ENCODE peak calls at places on chromosomes 5 and 9, in seven cellular contexts. One of them, this sample, is unnamed.

GRCh38 chr5:124444147-124444775 is 302.2 kb downstream of the ZNF608 start:
- DNase-seq in GM23248: no peak
- DNase-seq in choroid plexus epithelial cell: no peak
- DNase-seq in left lung: no peak
- DNase-seq in HFF-Myc: no peak
- DNase-seq in OCI-LY7: peak
- DNase-seq in neural progenitor cell: no peak
- DNase-seq in this sample: no peak

GRCh38 chr9:20307662-20308061 is 314.6 kb downstream of the MLLT3 start:
- DNase-seq in GM23248: no peak
- DNase-seq in choroid plexus epithelial cell: peak
- DNase-seq in left lung: no peak
- DNase-seq in HFF-Myc: no peak
- DNase-seq in OCI-LY7: no peak
- DNase-seq in neural progenitor cell: peak
- DNase-seq in this sample: no peak

GRCh38 chr5:81301221-81302015 is at the start of gene ZCCHC9:
- DNase-seq in GM23248: peak
- DNase-seq in choroid plexus epithelial cell: peak
- DNase-seq in left lung: peak
- DNase-seq in HFF-Myc: peak
- DNase-seq in OCI-LY7: peak
- DNase-seq in neural progenitor cell: peak
- DNase-seq in this sample: peak

GRCh38 chr5:135353952-135354721 is 44.9 kb downstream of the MACROH2A1 start:
- DNase-seq in GM23248: peak
- DNase-seq in choroid plexus epithelial cell: peak
- DNase-seq in left lung: no peak
- DNase-seq in HFF-Myc: no peak
- DNase-seq in OCI-LY7: no peak
- DNase-seq in neural progenitor cell: no peak
- DNase-seq in this sample: no peak

GRCh38 chr9:32707326-32707725 is 71.9 kb upstream of the TAF1L start:
- DNase-seq in GM23248: peak
- DNase-seq in choroid plexus epithelial cell: no peak
- DNase-seq in left lung: no peak
- DNase-seq in HFF-Myc: no peak
- DNase-seq in OCI-LY7: no peak
- DNase-seq in neural progenitor cell: no peak
- DNase-seq in this sample: no peak

GRCh38 chr9:131875828-131876485 is 136.1 kb upstream of the RAPGEF1 start:
- DNase-seq in GM23248: peak
- DNase-seq in choroid plexus epithelial cell: no peak
- DNase-seq in left lung: no peak
- DNase-seq in HFF-Myc: peak
- DNase-seq in OCI-LY7: no peak
- DNase-seq in neural progenitor cell: no peak
- DNase-seq in this sample: peak

GRCh38 chr9:112403802-112404201 is 23.9 kb downstream of the HSDL2 start:
- DNase-seq in GM23248: no peak
- DNase-seq in choroid plexus epithelial cell: no peak
- DNase-seq in left lung: no peak
- DNase-seq in HFF-Myc: no peak
- DNase-seq in OCI-LY7: no peak
- DNase-seq in neural progenitor cell: no peak
- DNase-seq in this sample: no peak

GRCh38 chr5:68282001-68282400 is 66.4 kb downstream of the PIK3R1 start:
- DNase-seq in GM23248: no peak
- DNase-seq in choroid plexus epithelial cell: no peak
- DNase-seq in left lung: no peak
- DNase-seq in HFF-Myc: no peak
- DNase-seq in OCI-LY7: no peak
- DNase-seq in neural progenitor cell: no peak
- DNase-seq in this sample: no peak

GRCh38 chr5:91478096-91478495 is 95.0 kb upstream of the ARRDC3 start:
- DNase-seq in GM23248: no peak
- DNase-seq in choroid plexus epithelial cell: no peak
- DNase-seq in left lung: no peak
- DNase-seq in HFF-Myc: no peak
- DNase-seq in OCI-LY7: no peak
- DNase-seq in neural progenitor cell: no peak
- DNase-seq in this sample: no peak

GRCh38 chr5:9456435-9457042 is 89.3 kb downstream of the SEMA5A start:
- DNase-seq in GM23248: peak
- DNase-seq in choroid plexus epithelial cell: peak
- DNase-seq in left lung: no peak
- DNase-seq in HFF-Myc: peak
- DNase-seq in OCI-LY7: no peak
- DNase-seq in neural progenitor cell: peak
- DNase-seq in this sample: no peak

GRCh38 chr5:55234171-55234700 is 828 bp upstream of the CCNO start:
- DNase-seq in GM23248: peak
- DNase-seq in choroid plexus epithelial cell: peak
- DNase-seq in left lung: no peak
- DNase-seq in HFF-Myc: no peak
- DNase-seq in OCI-LY7: no peak
- DNase-seq in neural progenitor cell: peak
- DNase-seq in this sample: no peak

GRCh38 chr5:59158165-59158564 is 575.3 kb downstream of the RAB3C start:
- DNase-seq in GM23248: peak
- DNase-seq in choroid plexus epithelial cell: no peak
- DNase-seq in left lung: no peak
- DNase-seq in HFF-Myc: no peak
- DNase-seq in OCI-LY7: no peak
- DNase-seq in neural progenitor cell: no peak
- DNase-seq in this sample: no peak

GRCh38 chr9:116155700-116156045 is 2.1 kb downstream of the PAPPA start:
- DNase-seq in GM23248: peak
- DNase-seq in choroid plexus epithelial cell: no peak
- DNase-seq in left lung: no peak
- DNase-seq in HFF-Myc: no peak
- DNase-seq in OCI-LY7: no peak
- DNase-seq in neural progenitor cell: peak
- DNase-seq in this sample: no peak

GRCh38 chr9:111821006-111821528 is 26.3 kb upstream of the SHOC1 start:
- DNase-seq in GM23248: no peak
- DNase-seq in choroid plexus epithelial cell: no peak
- DNase-seq in left lung: no peak
- DNase-seq in HFF-Myc: no peak
- DNase-seq in OCI-LY7: no peak
- DNase-seq in neural progenitor cell: no peak
- DNase-seq in this sample: no peak

GRCh38 chr9:131943397-131943796 is 136.3 kb downstream of the MED27 start:
- DNase-seq in GM23248: no peak
- DNase-seq in choroid plexus epithelial cell: no peak
- DNase-seq in left lung: no peak
- DNase-seq in HFF-Myc: no peak
- DNase-seq in OCI-LY7: no peak
- DNase-seq in neural progenitor cell: no peak
- DNase-seq in this sample: no peak

GRCh38 chr9:78296208-78296892 is 575 bp upstream of the PSAT1 start:
- DNase-seq in GM23248: peak
- DNase-seq in choroid plexus epithelial cell: peak
- DNase-seq in left lung: peak
- DNase-seq in HFF-Myc: no peak
- DNase-seq in OCI-LY7: peak
- DNase-seq in neural progenitor cell: peak
- DNase-seq in this sample: no peak

GRCh38 chr5:169185626-169186025 is 115.3 kb downstream of the SLIT3 start:
- DNase-seq in GM23248: peak
- DNase-seq in choroid plexus epithelial cell: no peak
- DNase-seq in left lung: no peak
- DNase-seq in HFF-Myc: no peak
- DNase-seq in OCI-LY7: no peak
- DNase-seq in neural progenitor cell: no peak
- DNase-seq in this sample: no peak
- H3K4me3 ChIP-seq in GM23248: no peak
- H3K4me3 ChIP-seq in choroid plexus epithelial cell: no peak
- H3K4me3 ChIP-seq in left lung: no peak
- H3K4me3 ChIP-seq in HFF-Myc: no peak
- H3K4me3 ChIP-seq in OCI-LY7: no peak
- H3K4me3 ChIP-seq in neural progenitor cell: no peak
- H3K4me3 ChIP-seq in this sample: no peak

GRCh38 chr9:128703616-128704355 is 1.5 kb downstream of the PKN3 start:
- DNase-seq in GM23248: no peak
- DNase-seq in choroid plexus epithelial cell: no peak
- DNase-seq in left lung: no peak
- DNase-seq in HFF-Myc: no peak
- DNase-seq in OCI-LY7: no peak
- DNase-seq in neural progenitor cell: no peak
- DNase-seq in this sample: no peak

GRCh38 chr9:128702949-128703615 is 779 bp downstream of the PKN3 start:
- DNase-seq in GM23248: peak
- DNase-seq in choroid plexus epithelial cell: no peak
- DNase-seq in left lung: peak
- DNase-seq in HFF-Myc: no peak
- DNase-seq in OCI-LY7: no peak
- DNase-seq in neural progenitor cell: peak
- DNase-seq in this sample: no peak

GRCh38 chr9:128705051-128705965 is 3.0 kb downstream of the PKN3 start:
- DNase-seq in GM23248: no peak
- DNase-seq in choroid plexus epithelial cell: no peak
- DNase-seq in left lung: peak
- DNase-seq in HFF-Myc: no peak
- DNase-seq in OCI-LY7: no peak
- DNase-seq in neural progenitor cell: no peak
- DNase-seq in this sample: no peak

GRCh38 chr9:128706045-128706444 is 3.7 kb downstream of the PKN3 start:
- DNase-seq in GM23248: no peak
- DNase-seq in choroid plexus epithelial cell: no peak
- DNase-seq in left lung: no peak
- DNase-seq in HFF-Myc: no peak
- DNase-seq in OCI-LY7: no peak
- DNase-seq in neural progenitor cell: no peak
- DNase-seq in this sample: no peak

DNA sequence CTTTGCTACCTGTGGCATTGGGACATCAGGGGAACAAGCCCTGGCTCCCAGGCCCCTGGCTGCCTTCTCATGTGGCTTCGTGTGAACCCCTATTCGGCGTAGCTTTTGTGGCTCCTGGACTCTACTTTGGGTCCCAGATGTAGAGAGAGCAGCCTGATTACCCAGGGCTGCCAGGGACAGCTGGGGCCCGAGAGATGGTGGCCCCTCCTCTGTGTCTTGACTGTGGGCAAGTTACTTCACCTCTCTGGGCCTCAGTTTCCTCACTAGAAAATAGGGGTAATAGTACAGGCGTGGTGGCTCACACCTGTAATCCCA is 2.0 kb downstream of the PKN3 start:
- DNase-seq in GM23248: no peak
- DNase-seq in choroid plexus epithelial cell: no peak
- DNase-seq in left lung: peak
- DNase-seq in HFF-Myc: no peak
- DNase-seq in OCI-LY7: no peak
- DNase-seq in neural progenitor cell: no peak
- DNase-seq in this sample: no peak
- H3K4me3 ChIP-seq in GM23248: no peak
- H3K4me3 ChIP-seq in choroid plexus epithelial cell: no peak
- H3K4me3 ChIP-seq in left lung: no peak
- H3K4me3 ChIP-seq in HFF-Myc: no peak
- H3K4me3 ChIP-seq in OCI-LY7: no peak
- H3K4me3 ChIP-seq in neural progenitor cell: no peak
- H3K4me3 ChIP-seq in this sample: no peak

GRCh38 chr5:143399616-143400540 is 3.6 kb downstream of the NR3C1 start:
- DNase-seq in GM23248: peak
- DNase-seq in choroid plexus epithelial cell: no peak
- DNase-seq in left lung: no peak
- DNase-seq in HFF-Myc: no peak
- DNase-seq in OCI-LY7: peak
- DNase-seq in neural progenitor cell: no peak
- DNase-seq in this sample: no peak

GRCh38 chr5:143401846-143402463 is 1.5 kb downstream of the NR3C1 start:
- DNase-seq in GM23248: peak
- DNase-seq in choroid plexus epithelial cell: no peak
- DNase-seq in left lung: no peak
- DNase-seq in HFF-Myc: no peak
- DNase-seq in OCI-LY7: no peak
- DNase-seq in neural progenitor cell: no peak
- DNase-seq in this sample: no peak

GRCh38 chr5:143401253-143401845 is 2.1 kb downstream of the NR3C1 start:
- DNase-seq in GM23248: peak
- DNase-seq in choroid plexus epithelial cell: no peak
- DNase-seq in left lung: no peak
- DNase-seq in HFF-Myc: no peak
- DNase-seq in OCI-LY7: no peak
- DNase-seq in neural progenitor cell: peak
- DNase-seq in this sample: no peak

GRCh38 chr5:143402464-143403356 is 776 bp downstream of the NR3C1 start:
- DNase-seq in GM23248: peak
- DNase-seq in choroid plexus epithelial cell: peak
- DNase-seq in left lung: peak
- DNase-seq in HFF-Myc: no peak
- DNase-seq in OCI-LY7: peak
- DNase-seq in neural progenitor cell: peak
- DNase-seq in this sample: peak

DNA sequence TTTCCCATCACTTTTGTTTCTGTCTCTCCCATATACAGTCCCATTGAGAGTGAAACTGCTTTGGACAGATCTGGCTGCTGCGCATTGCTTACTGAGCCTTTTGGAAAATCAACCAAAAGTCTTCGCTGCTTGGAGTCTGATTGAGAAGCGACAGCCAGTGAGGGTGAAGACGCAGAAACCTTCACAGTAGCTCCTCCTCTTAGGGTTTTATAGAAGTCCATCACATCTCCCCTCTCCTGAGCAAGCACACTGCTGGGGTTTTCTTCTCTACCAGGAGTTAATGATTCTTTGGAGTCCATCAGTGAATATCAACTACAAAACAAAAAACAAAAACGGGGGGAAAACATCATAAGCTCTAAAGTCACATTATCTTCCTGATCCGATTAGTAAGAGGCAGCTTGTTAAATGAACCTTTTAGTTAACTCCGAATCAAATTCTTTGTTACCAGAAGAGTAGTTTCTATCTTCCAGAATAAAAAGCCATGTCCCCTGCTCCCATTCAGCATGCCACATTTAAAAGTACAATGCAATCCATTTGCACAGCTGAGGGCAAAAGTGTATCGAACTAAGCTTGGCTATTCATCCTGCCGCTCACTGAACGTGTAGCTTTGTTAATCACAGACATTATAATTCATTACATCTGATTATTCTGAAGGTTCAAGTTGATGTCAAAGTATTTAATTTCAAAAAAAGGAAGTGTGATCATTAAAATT is 2.8 kb downstream of the NR3C1 start:
- DNase-seq in GM23248: peak
- DNase-seq in choroid plexus epithelial cell: peak
- DNase-seq in left lung: no peak
- DNase-seq in HFF-Myc: no peak
- DNase-seq in OCI-LY7: peak
- DNase-seq in neural progenitor cell: peak
- DNase-seq in this sample: no peak
- H3K4me3 ChIP-seq in GM23248: peak
- H3K4me3 ChIP-seq in choroid plexus epithelial cell: peak
- H3K4me3 ChIP-seq in left lung: peak
- H3K4me3 ChIP-seq in HFF-Myc: peak
- H3K4me3 ChIP-seq in OCI-LY7: peak
- H3K4me3 ChIP-seq in neural progenitor cell: no peak
- H3K4me3 ChIP-seq in this sample: no peak

DNA sequence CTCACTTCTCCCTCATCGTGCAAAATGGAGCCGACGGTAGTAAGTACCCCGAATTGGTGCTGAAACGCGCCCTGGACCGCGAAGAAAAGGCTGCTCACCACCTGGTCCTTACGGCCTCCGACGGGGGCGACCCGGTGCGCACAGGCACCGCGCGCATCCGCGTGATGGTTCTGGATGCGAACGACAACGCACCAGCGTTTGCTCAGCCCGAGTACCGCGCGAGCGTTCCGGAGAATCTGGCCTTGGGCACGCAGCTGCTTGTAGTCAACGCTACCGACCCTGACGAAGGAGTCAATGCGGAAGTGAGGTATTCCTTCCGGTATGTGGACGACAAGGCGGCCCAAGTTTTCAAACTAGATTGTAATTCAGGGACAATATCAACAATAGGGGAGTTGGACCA is 979 bp downstream of the PCDHGA12 start:
- DNase-seq in GM23248: peak
- DNase-seq in choroid plexus epithelial cell: peak
- DNase-seq in left lung: no peak
- DNase-seq in HFF-Myc: no peak
- DNase-seq in OCI-LY7: no peak
- DNase-seq in neural progenitor cell: no peak
- DNase-seq in this sample: no peak
- H3K4me3 ChIP-seq in GM23248: peak
- H3K4me3 ChIP-seq in choroid plexus epithelial cell: no peak
- H3K4me3 ChIP-seq in left lung: no peak
- H3K4me3 ChIP-seq in HFF-Myc: peak
- H3K4me3 ChIP-seq in OCI-LY7: no peak
- H3K4me3 ChIP-seq in neural progenitor cell: no peak
- H3K4me3 ChIP-seq in this sample: no peak